ENCODE peak calls at places on chromosomes 1 and 21, in seven cellular contexts. V is psoas muscle, D is transverse colon, R is lower lobe of right lung, H is heart right ventricle, E is A673, S is right cardiac atrium. M is an unnamed sample.

GRCh38 chr1:22710688-22711024 is at the start of gene EPHB2:
- DNase-seq in V (peak; percentile 70), D (peak; percentile 62), R (no peak), H (peak; percentile 57), E (peak; percentile 58), S (peak; percentile 67), M (peak; percentile 60)

GRCh38 chr1:178034676-178035075 is 59.2 kb upstream of the RASAL2 start:
- DNase-seq in V (no peak), D (no peak), R (no peak), H (no peak), E (no peak), S (no peak), M (no peak)

GRCh38 chr1:200889571-200889970 is 5.1 kb upstream of the INAVA start:
- DNase-seq in V (no peak), D (no peak), R (no peak), H (no peak), E (no peak), S (no peak), M (no peak)

GRCh38 chr1:87600848-87601247 is 272.2 kb downstream of the LMO4 start:
- DNase-seq in V (no peak), D (no peak), R (no peak), H (no peak), E (no peak), S (no peak), M (no peak)

GRCh38 chr1:27342778-27343638 is 1.2 kb downstream of the SYTL1 start:
- DNase-seq in V (no peak), D (peak; percentile 67), R (peak; percentile 82), H (no peak), E (no peak), S (peak; percentile 24), M (peak; percentile 43)

GRCh38 chr1:115440733-115441132 is 102.7 kb upstream of the NGF start:
- DNase-seq in V (no peak), D (no peak), R (no peak), H (no peak), E (peak; percentile 64), S (no peak), M (peak; percentile 40)

GRCh38 chr1:208793946-208794345 is 549.8 kb upstream of the PLXNA2 start:
- DNase-seq in V (no peak), D (no peak), R (no peak), H (no peak), E (no peak), S (no peak), M (no peak)

GRCh38 chr1:248739580-248740205 is 15.9 kb downstream of the LYPD8 start:
- DNase-seq in V (no peak), D (no peak), R (no peak), H (no peak), E (no peak), S (no peak), M (no peak)

GRCh38 chr21:45950740-45951515 is 30.6 kb upstream of the COL6A1 start:
- DNase-seq in V (peak; percentile 51), D (peak; percentile 36), R (no peak), H (peak; percentile 56), E (peak; percentile 85), S (peak; percentile 68), M (peak; percentile 81)

GRCh38 chr1:157960773-157961172 is 32.7 kb upstream of the KIRREL1 start:
- DNase-seq in V (no peak), D (no peak), R (no peak), H (no peak), E (no peak), S (no peak), M (no peak)

GRCh38 chr1:82788660-82789059 is 987.9 kb downstream of the ADGRL2 start:
- DNase-seq in V (no peak), D (no peak), R (no peak), H (no peak), E (no peak), S (no peak), M (no peak)

GRCh38 chr1:172154571-172154970 is 265.9 kb upstream of the C1orf105 start:
- DNase-seq in V (no peak), D (no peak), R (no peak), H (no peak), E (peak; percentile 58), S (no peak), M (no peak)

GRCh38 chr1:58855351-58856165 is 71.7 kb upstream of the JUN start:
- DNase-seq in V (no peak), D (no peak), R (no peak), H (no peak), E (no peak), S (no peak), M (no peak)

GRCh38 chr1:1670866-1671265 is 12.1 kb upstream of the CDK11B start:
- DNase-seq in V (no peak), D (no peak), R (peak; percentile 29), H (no peak), E (no peak), S (peak; percentile 8), M (no peak)

GRCh38 chr1:84505167-84506001 is 802 bp upstream of the SPATA1 start:
- DNase-seq in V (no peak), D (peak; percentile 13), R (no peak), H (no peak), E (no peak), S (peak; percentile 80), M (peak; percentile 79)

GRCh38 chr1:35192853-35193664 is at the start of gene SFPQ:
- DNase-seq in V (peak; percentile 94), D (peak; percentile 97), R (peak; percentile 94), H (peak; percentile 92), E (peak; percentile 100), S (peak; percentile 96), M (peak; percentile 99)

GRCh38 chr1:201328576-201328975 is 45.3 kb downstream of the PKP1 start:
- DNase-seq in V (no peak), D (no peak), R (peak; percentile 1), H (no peak), E (no peak), S (no peak), M (no peak)

GRCh38 chr1:175287377-175287776 is 94.8 kb upstream of the KIAA0040 start:
- DNase-seq in V (no peak), D (peak; percentile 21), R (no peak), H (no peak), E (no peak), S (no peak), M (no peak)

GRCh38 chr1:97827887-97828286 is 92.9 kb downstream of the DPYD start:
- DNase-seq in V (no peak), D (no peak), R (no peak), H (no peak), E (peak; percentile 36), S (no peak), M (peak; percentile 36)

GRCh38 chr1:173476197-173476663 is 905 bp upstream of the PRDX6 start:
- DNase-seq in V (no peak), D (no peak), R (no peak), H (no peak), E (no peak), S (no peak), M (no peak)

GRCh38 chr21:40043423-40043822 is 176.2 kb downstream of the PCP4 start:
- DNase-seq in V (no peak), D (no peak), R (no peak), H (no peak), E (no peak), S (no peak), M (no peak)

GRCh38 chr1:46453449-46453848 is 36.2 kb upstream of the DMBX1 start:
- DNase-seq in V (no peak), D (no peak), R (no peak), H (no peak), E (no peak), S (no peak), M (no peak)

GRCh38 chr1:161408404-161409085 is 40.9 kb upstream of the CFAP126 start:
- DNase-seq in V (no peak), D (no peak), R (no peak), H (no peak), E (no peak), S (no peak), M (no peak)

GRCh38 chr1:186550832-186551231 is 89.9 kb upstream of the PDC start:
- DNase-seq in V (no peak), D (no peak), R (no peak), H (no peak), E (no peak), S (no peak), M (no peak)

GRCh38 chr1:171335964-171336363 is 22.0 kb downstream of the FMO4 start:
- DNase-seq in V (no peak), D (no peak), R (no peak), H (no peak), E (no peak), S (no peak), M (no peak)

GRCh38 chr1:241186716-241187115 is 170.3 kb downstream of the RGS7 start:
- DNase-seq in V (no peak), D (no peak), R (no peak), H (no peak), E (no peak), S (no peak), M (no peak)

GRCh38 chr1:64513557-64513956 is 43.6 kb downstream of the CACHD1 start:
- DNase-seq in V (no peak), D (no peak), R (no peak), H (no peak), E (no peak), S (no peak), M (no peak)
- H3K4me1 ChIP-seq in V (peaks cover 23% of the 10 kb centered on the region), D (no peaks in the 10 kb centered on the region), R (peaks cover 70% of the 10 kb centered on the region), H (peaks cover 59% of the 10 kb centered on the region), E (peaks cover 57% of the 10 kb centered on the region), S (no peaks in the 10 kb centered on the region), M (peaks cover 20% of the 10 kb centered on the region)

GRCh38 chr1:49906365-49906764 is 117.4 kb downstream of the AGBL4 start:
- DNase-seq in V (no peak), D (no peak), R (no peak), H (no peak), E (no peak), S (no peak), M (no peak)
- H3K9me3 ChIP-seq in V (no peaks in the 10 kb centered on the region), D (no peaks in the 10 kb centered on the region), R (no peaks in the 10 kb centered on the region), H (no peaks in the 10 kb centered on the region), E (no peaks in the 10 kb centered on the region), S (no peaks in the 10 kb centered on the region), M (no peaks in the 10 kb centered on the region)

GRCh38 chr1:226121049-226121586 is 58.6 kb downstream of the H3-3A start:
- DNase-seq in V (no peak), D (no peak), R (no peak), H (no peak), E (no peak), S (no peak), M (no peak)
- H3K4me1 ChIP-seq in V (no peaks in the 10 kb centered on the region), D (peaks cover 16% of the 10 kb centered on the region), R (peaks cover 11% of the 10 kb centered on the region), H (peaks cover 15% of the 10 kb centered on the region), E (peaks cover 6% of the 10 kb centered on the region), S (no peaks in the 10 kb centered on the region), M (peaks cover 10% of the 10 kb centered on the region)

GRCh38 chr1:4090976-4091660 is 191.0 kb upstream of the C1orf174 start:
- DNase-seq in V (no peak), D (no peak), R (no peak), H (no peak), E (no peak), S (no peak), M (no peak)
- H3K9me3 ChIP-seq in V (no peaks in the 10 kb centered on the region), D (no peaks in the 10 kb centered on the region), R (peaks cover 3% of the 10 kb centered on the region), H (no peaks in the 10 kb centered on the region), E (no peaks in the 10 kb centered on the region), S (peaks cover 2% of the 10 kb centered on the region), M (no peaks in the 10 kb centered on the region)

M was measured in SJCRH30.